ENCODE peak calls at places on chromosomes 4 and X, in nine cellular contexts. E is OCI-LY7, D is fibroblast of lung, Y is SK-N-SH, L is cardiac muscle cell, U is ascending aorta, A is right lobe of liver, B is A549, C is hepatocyte. F is an unnamed sample. For H3K9me3 and H3K4me1, the result is how much of the 10 kb centered on the place peaks cover.

GRCh38 chr4:7256989-7257810 is 64.9 kb downstream of the SORCS2 start:
- DNase-seq in E (no peak), D (no peak), Y (peak), L (peak), U (no peak), A (no peak), B (no peak), C (no peak), F (peak)

GRCh38 chr4:141388483-141388882 is 167.8 kb downstream of the ZNF330 start:
- DNase-seq in E (no peak), D (peak), Y (no peak), L (no peak), U (no peak), A (no peak), B (no peak), C (no peak), F (no peak)

GRCh38 chr4:1571986-1572385 is 112.1 kb downstream of the FAM53A start:
- DNase-seq in E (no peak), D (no peak), Y (no peak), L (no peak), U (no peak), A (peak), B (no peak), C (no peak), F (no peak)

GRCh38 chrX:131734621-131735020 is 190.7 kb downstream of the OR13H1 start:
- DNase-seq in E (no peak), D (no peak), Y (no peak), L (no peak), U (peak), A (no peak), B (no peak), C (no peak), F (no peak)

GRCh38 chr4:133594246-133595207 is 445.4 kb downstream of the PCDH10 start:
- DNase-seq in E (no peak), D (peak), Y (no peak), L (no peak), U (no peak), A (no peak), B (no peak), C (no peak), F (no peak)

GRCh38 chrX:121558886-121559285 is 511.5 kb downstream of the GLUD2 start:
- DNase-seq in E (no peak), D (no peak), Y (no peak), L (no peak), U (no peak), A (no peak), B (no peak), C (no peak), F (no peak)

GRCh38 chr4:105265689-105266088 is 119.0 kb downstream of the TET2 start:
- DNase-seq in E (no peak), D (no peak), Y (no peak), L (no peak), U (no peak), A (no peak), B (no peak), C (no peak), F (no peak)

GRCh38 chr4:121070696-121071639 is 1.4 kb downstream of the NDNF start:
- DNase-seq in E (no peak), D (peak), Y (peak), L (peak), U (no peak), A (peak), B (peak), C (peak), F (peak)

GRCh38 chr4:4788573-4788972 is 70.9 kb upstream of the MSX1 start:
- DNase-seq in E (peak), D (no peak), Y (no peak), L (no peak), U (no peak), A (no peak), B (no peak), C (no peak), F (no peak)

GRCh38 chr4:4791299-4791798 is 68.1 kb upstream of the MSX1 start:
- DNase-seq in E (no peak), D (no peak), Y (peak), L (no peak), U (no peak), A (no peak), B (no peak), C (peak), F (no peak)

GRCh38 chr4:4792516-4792915 is 66.9 kb upstream of the MSX1 start:
- DNase-seq in E (no peak), D (no peak), Y (no peak), L (no peak), U (no peak), A (no peak), B (no peak), C (peak), F (no peak)

GRCh38 chr4:4789462-4789861 is 70.0 kb upstream of the MSX1 start:
- DNase-seq in E (no peak), D (no peak), Y (no peak), L (no peak), U (no peak), A (no peak), B (no peak), C (no peak), F (no peak)

DNA sequence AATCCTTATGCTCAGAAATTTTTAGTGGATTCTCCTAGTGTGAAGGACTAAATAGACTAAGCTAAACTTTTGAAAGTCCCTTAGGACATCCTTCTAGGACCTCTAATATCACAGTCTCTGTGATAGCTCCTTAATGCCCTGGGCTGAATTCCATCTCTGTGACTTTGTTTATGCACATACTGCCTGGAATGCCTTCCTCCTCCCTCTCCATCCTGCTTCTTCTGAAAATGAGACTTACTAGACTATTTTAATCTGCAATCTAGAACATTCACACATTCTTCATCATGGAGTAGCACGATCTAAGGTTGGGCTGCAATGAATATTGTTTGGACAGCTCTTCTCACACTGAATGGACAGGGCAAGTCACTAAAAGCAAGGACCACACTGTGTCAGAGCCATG is 65.0 kb upstream of the MSX1 start:
- DNase-seq in E (no peak), D (no peak), Y (no peak), L (no peak), U (no peak), A (no peak), B (no peak), C (no peak), F (no peak)
- H3K9me3 ChIP-seq in E (under half), D (under half), Y (under half), L (under half), U (under half), A (under half), B (under half), C (under half), F (under half)

DNA sequence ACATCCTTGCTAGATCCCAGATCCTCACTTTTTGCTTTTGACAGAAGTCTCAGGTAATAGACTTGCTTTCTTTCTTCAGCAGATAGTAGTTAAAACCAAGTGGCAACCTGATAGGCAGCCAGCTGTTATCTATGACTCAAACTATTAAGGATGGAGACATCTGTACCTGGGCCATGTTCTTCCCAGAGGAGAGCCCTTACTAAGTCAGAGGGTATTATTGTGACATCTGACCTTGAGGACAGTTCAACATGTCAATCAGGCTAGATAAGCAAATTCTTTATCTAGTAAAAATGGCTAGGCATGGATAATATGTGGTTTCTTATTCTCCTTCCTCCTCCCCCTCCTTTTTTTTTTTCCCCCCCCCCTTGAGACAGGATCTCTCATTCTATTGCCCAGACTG is 39.2 kb downstream of the TRIM2 start:
- DNase-seq in E (no peak), D (no peak), Y (no peak), L (no peak), U (no peak), A (no peak), B (no peak), C (no peak), F (no peak)
- H3K4me1 ChIP-seq in E (under half), D (under half), Y (under half), L (under half), U (under half), A (under half), B (under half), C (under half), F (under half)

GRCh38 chrX:106894392-106894909 is 8.7 kb downstream of the RIPPLY1 start:
- DNase-seq in E (peak), D (peak), Y (peak), L (peak), U (no peak), A (no peak), B (peak), C (peak), F (no peak)

GRCh38 chrX:106891762-106892161 is 11.4 kb downstream of the RIPPLY1 start:
- DNase-seq in E (no peak), D (no peak), Y (no peak), L (no peak), U (no peak), A (no peak), B (no peak), C (no peak), F (no peak)

GRCh38 chrX:106898462-106898861 is 4.7 kb downstream of the RIPPLY1 start:
- DNase-seq in E (peak), D (peak), Y (peak), L (peak), U (no peak), A (no peak), B (peak), C (peak), F (no peak)

GRCh38 chrX:106897259-106897658 is 5.9 kb downstream of the RIPPLY1 start:
- DNase-seq in E (no peak), D (peak), Y (no peak), L (no peak), U (no peak), A (no peak), B (peak), C (no peak), F (no peak)

GRCh38 chrX:106894978-106895452 is 8.1 kb downstream of the RIPPLY1 start:
- DNase-seq in E (no peak), D (peak), Y (no peak), L (no peak), U (no peak), A (no peak), B (peak), C (peak), F (no peak)
- H3K27ac ChIP-seq in E (no peak), D (peak), Y (peak), L (no peak), U (no peak), A (no peak), B (peak), C (no peak), F (no peak)

GRCh38 chrX:500481-501010 is 113.8 kb upstream of the PPP2R3B start:
- DNase-seq in E (no peak), D (no peak), Y (no peak), L (no peak), U (no peak), A (no peak), B (no peak), C (no peak), F (no peak)

GRCh38 chrX:497201-497710 is 110.5 kb upstream of the PPP2R3B start:
- DNase-seq in E (no peak), D (no peak), Y (no peak), L (no peak), U (no peak), A (no peak), B (no peak), C (no peak), F (no peak)

DNA sequence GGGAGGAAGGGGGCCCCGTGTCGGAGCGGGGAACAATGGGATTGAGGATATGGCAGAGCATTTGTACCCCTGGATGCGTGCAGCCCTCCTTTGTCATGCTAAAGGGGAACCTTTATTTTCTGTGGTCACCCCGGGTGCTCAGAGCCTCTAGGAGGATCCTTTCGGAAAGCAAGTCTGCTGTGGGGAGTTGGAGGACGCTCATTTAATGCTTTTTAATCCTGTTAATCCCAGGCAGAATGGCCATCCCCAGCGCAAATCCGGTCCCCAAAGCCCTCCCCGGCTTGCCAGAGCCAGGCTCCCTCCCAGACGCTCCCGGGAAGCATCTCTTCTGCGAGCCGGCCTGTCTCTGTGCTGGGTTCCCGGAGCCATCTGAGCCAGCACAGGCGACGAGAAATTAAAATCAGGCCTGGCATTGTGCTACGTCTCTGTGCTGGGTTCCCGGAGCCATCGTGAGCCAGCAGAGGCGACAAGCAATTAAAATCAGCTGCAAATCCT is 113.2 kb upstream of the PPP2R3B start:
- DNase-seq in E (no peak), D (no peak), Y (no peak), L (no peak), U (no peak), A (no peak), B (no peak), C (no peak), F (no peak)
- H3K9me3 ChIP-seq in E (under half), D (under half), Y (under half), L (under half), U (under half), A (under half), B (under half), C (under half), F (under half)

F was measured in left ventricle myocardium inferior.